ENCODE peak calls at places on chromosomes 12 and 14, in six cellular contexts. Z is RWPE2, I is left lung, W is PC-9, G is foreskin fibroblast, Q is left ventricle myocardium inferior. S is an unnamed sample.

GRCh38 chr14:76463105-76463504 is 87.2 kb downstream of the ESRRB start:
- DNase-seq in Z (no peak), I (no peak), W (no peak), G (no peak), Q (no peak), S (no peak)

GRCh38 chr14:37036669-37037341 is 135.6 kb downstream of the SLC25A21 start:
- DNase-seq in Z (no peak), I (no peak), W (no peak), G (peak), Q (no peak), S (no peak)

GRCh38 chr12:72261885-72262284 is 10.3 kb upstream of the TRHDE start:
- DNase-seq in Z (no peak), I (no peak), W (no peak), G (no peak), Q (no peak), S (no peak)

GRCh38 chr12:82486524-82487235 is 128.4 kb downstream of the METTL25 start:
- DNase-seq in Z (no peak), I (no peak), W (no peak), G (peak), Q (no peak), S (no peak)

GRCh38 chr12:113301811-113302210 is 33.1 kb downstream of the SLC8B1 start:
- DNase-seq in Z (no peak), I (peak), W (no peak), G (no peak), Q (no peak), S (no peak)

GRCh38 chr12:132479291-132479690 is 10.7 kb upstream of the FBRSL1 start:
- DNase-seq in Z (no peak), I (peak), W (no peak), G (no peak), Q (no peak), S (no peak)

GRCh38 chr12:67940780-67941243 is 48.4 kb upstream of the IFNG-AS1 start:
- DNase-seq in Z (no peak), I (no peak), W (peak), G (peak), Q (no peak), S (no peak)

GRCh38 chr14:101717663-101718490 is 43.6 kb upstream of the PPP2R5C start:
- DNase-seq in Z (peak), I (no peak), W (peak), G (no peak), Q (no peak), S (no peak)

GRCh38 chr12:60012659-60013058 is 416.8 kb downstream of the SLC16A7 start:
- DNase-seq in Z (no peak), I (no peak), W (no peak), G (no peak), Q (no peak), S (no peak)

GRCh38 chr14:68762944-68763831 is 29.7 kb downstream of the ZFP36L1 start:
- DNase-seq in Z (no peak), I (no peak), W (no peak), G (peak), Q (peak), S (peak)

GRCh38 chr12:4250691-4251090 is 22.9 kb upstream of the CCND2 start:
- DNase-seq in Z (no peak), I (no peak), W (no peak), G (no peak), Q (no peak), S (no peak)

GRCh38 chr14:68591786-68592185 is 201.1 kb downstream of the ZFP36L1 start:
- DNase-seq in Z (peak), I (no peak), W (no peak), G (no peak), Q (no peak), S (no peak)

GRCh38 chr14:51534623-51535022 is 117.1 kb upstream of the FRMD6 start:
- DNase-seq in Z (peak), I (no peak), W (peak), G (peak), Q (no peak), S (no peak)

GRCh38 chr14:46651526-46652144 is at the start of gene RPL10L:
- DNase-seq in Z (no peak), I (peak), W (no peak), G (no peak), Q (no peak), S (no peak)
- TF ChIP-seq CTCF in Z (peak), I (no peak), W (peak), G (no peak), Q (no peak), S (no peak)

GRCh38 chr14:94412671-94413638 is 24.6 kb upstream of the SERPINA1 start:
- DNase-seq in Z (no peak), I (no peak), W (no peak), G (no peak), Q (no peak), S (no peak)
- TF ChIP-seq CTCF in Z (peak), I (no peak), W (no peak), G (peak), Q (no peak), S (no peak)

GRCh38 chr14:56412453-56413434 is 166.9 kb upstream of the TMEM260 start:
- DNase-seq in Z (no peak), I (no peak), W (no peak), G (peak), Q (no peak), S (no peak)
- TF ChIP-seq CTCF in Z (no peak), I (no peak), W (no peak), G (no peak), Q (no peak), S (no peak)

GRCh38 chr14:105974902-105975301 is 448.5 kb downstream of the TMEM121 start:
- DNase-seq in Z (no peak), I (no peak), W (no peak), G (no peak), Q (no peak), S (no peak)
- TF ChIP-seq CTCF in Z (peak), I (no peak), W (no peak), G (no peak), Q (no peak), S (no peak)

GRCh38 chr12:104320627-104321024 is 17.1 kb downstream of the EID3 start:
- DNase-seq in Z (no peak), I (no peak), W (no peak), G (no peak), Q (no peak), S (no peak)
- TF ChIP-seq CTCF in Z (no peak), I (no peak), W (no peak), G (no peak), Q (no peak), S (no peak)